ENCODE peak calls at places on chromosomes 3 and 15, in five cellular contexts. Y is Peyer's patch, M is colonic mucosa, G is adrenal gland, S is body of pancreas. E is an unnamed sample. For H3K4me1, the result is how much of the 10 kb centered on the place peaks cover.

GRCh38 chr3:43883729-43884396 is 193.1 kb downstream of the ABHD5 start:
- DNase-seq in Y (no peak), M (no peak), G (peak), S (peak), E (no peak)

GRCh38 chr3:93904568-93904967 is 69.1 kb downstream of the PROS1 start:
- DNase-seq in Y (no peak), M (no peak), G (no peak), S (no peak), E (no peak)

GRCh38 chr3:159840900-159841299 is 147.7 kb upstream of the IL12A start:
- DNase-seq in Y (no peak), M (no peak), G (no peak), S (no peak), E (peak)

GRCh38 chr15:71136159-71137137 is 21.2 kb downstream of the THSD4 start:
- DNase-seq in Y (no peak), M (no peak), G (peak), S (no peak), E (peak)

GRCh38 chr15:99963976-99964375 is 230.7 kb upstream of the LYSMD4 start:
- DNase-seq in Y (no peak), M (no peak), G (no peak), S (no peak), E (no peak)

GRCh38 chr15:27495963-27496459 is 525.0 kb downstream of the GABRG3 start:
- DNase-seq in Y (no peak), M (no peak), G (no peak), S (no peak), E (no peak)

GRCh38 chr3:35426581-35426980 is 212.7 kb upstream of the ARPP21 start:
- DNase-seq in Y (no peak), M (no peak), G (no peak), S (no peak), E (no peak)

GRCh38 chr3:12180218-12180617 is 21.5 kb upstream of the TIMP4 start:
- DNase-seq in Y (no peak), M (peak), G (peak), S (peak), E (peak)

GRCh38 chr3:14412831-14413380 is 10.5 kb downstream of the SLC6A6 start:
- DNase-seq in Y (no peak), M (no peak), G (peak), S (no peak), E (no peak)

GRCh38 chr3:132654190-132654589 is 5.4 kb downstream of the ACAD11 start:
- DNase-seq in Y (no peak), M (no peak), G (no peak), S (no peak), E (no peak)

GRCh38 chr15:20346082-20346805 is 195.4 kb downstream of the GOLGA6L6 start:
- DNase-seq in Y (no peak), M (no peak), G (no peak), S (peak), E (no peak)

GRCh38 chr3:44825264-44825925 is 36.3 kb upstream of the TMEM42 start:
- DNase-seq in Y (no peak), M (no peak), G (no peak), S (no peak), E (peak)

GRCh38 chr3:105866656-105867653 is 1.9 kb downstream of the CBLB start:
- DNase-seq in Y (no peak), M (peak), G (peak), S (no peak), E (peak)

GRCh38 chr15:71323604-71324003 is 208.3 kb downstream of the THSD4 start:
- DNase-seq in Y (no peak), M (no peak), G (no peak), S (no peak), E (peak)

GRCh38 chr3:128083396-128083795 is 31.2 kb downstream of the SEC61A1 start:
- DNase-seq in Y (no peak), M (no peak), G (peak), S (peak), E (no peak)

DNA sequence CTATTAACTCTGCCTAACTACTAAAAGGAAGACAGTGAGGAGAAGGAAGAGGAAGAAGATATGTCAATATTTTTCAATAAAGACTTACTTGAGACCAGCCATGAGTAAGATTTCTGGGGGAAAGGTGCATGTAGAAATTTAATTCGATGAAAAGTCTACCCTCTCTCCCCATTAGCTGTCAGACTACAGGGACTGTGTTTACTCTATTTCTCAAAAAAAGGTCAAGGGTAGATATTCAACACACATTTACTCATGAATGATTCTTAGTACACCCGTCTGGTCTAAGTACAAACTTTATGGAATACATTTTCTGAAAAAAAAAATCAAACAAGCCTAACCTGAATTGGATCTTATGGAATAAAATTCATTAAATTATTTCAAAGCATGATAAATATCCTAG is 6.8 kb downstream of the TSPAN3 start:
- DNase-seq in Y (no peak), M (no peak), G (no peak), S (no peak), E (no peak)
- H3K4me1 ChIP-seq in Y (half or more), M (under half), G (half or more), S (half or more), E (half or more)

DNA sequence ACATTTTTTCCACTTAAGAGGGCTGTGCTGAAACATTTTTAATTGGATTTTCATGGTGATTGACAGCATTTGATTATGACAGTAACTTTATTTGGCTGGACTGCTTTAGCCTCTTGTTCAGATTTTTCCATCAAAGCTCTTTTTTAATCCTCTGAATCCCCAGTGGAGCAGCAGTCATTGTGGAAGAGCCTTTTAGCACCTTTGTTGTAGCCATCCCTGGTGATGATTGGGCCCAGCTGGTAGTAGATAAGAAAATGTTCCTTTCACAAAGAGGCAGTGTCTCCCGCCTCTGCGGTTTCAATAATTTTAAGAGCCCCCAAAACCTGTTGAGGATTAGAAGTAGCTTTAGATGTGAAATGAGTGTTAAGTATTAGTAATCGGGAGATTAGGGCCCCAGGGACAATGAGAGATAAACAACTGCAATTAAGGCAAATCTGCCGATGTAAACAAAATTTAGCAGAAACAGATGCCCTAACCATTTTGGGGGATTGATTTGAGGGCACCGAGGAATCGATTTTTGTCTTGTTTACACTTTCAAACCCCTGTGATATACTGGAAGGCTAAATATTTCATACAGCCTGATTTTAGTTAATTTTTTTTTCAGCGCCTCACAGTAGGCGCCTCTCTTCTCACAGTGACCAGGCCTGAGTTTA is 43.3 kb upstream of the SKOR1 start:
- DNase-seq in Y (no peak), M (no peak), G (no peak), S (no peak), E (no peak)
- H3K4me1 ChIP-seq in Y (under half), M (under half), G (under half), S (under half), E (under half)

DNA sequence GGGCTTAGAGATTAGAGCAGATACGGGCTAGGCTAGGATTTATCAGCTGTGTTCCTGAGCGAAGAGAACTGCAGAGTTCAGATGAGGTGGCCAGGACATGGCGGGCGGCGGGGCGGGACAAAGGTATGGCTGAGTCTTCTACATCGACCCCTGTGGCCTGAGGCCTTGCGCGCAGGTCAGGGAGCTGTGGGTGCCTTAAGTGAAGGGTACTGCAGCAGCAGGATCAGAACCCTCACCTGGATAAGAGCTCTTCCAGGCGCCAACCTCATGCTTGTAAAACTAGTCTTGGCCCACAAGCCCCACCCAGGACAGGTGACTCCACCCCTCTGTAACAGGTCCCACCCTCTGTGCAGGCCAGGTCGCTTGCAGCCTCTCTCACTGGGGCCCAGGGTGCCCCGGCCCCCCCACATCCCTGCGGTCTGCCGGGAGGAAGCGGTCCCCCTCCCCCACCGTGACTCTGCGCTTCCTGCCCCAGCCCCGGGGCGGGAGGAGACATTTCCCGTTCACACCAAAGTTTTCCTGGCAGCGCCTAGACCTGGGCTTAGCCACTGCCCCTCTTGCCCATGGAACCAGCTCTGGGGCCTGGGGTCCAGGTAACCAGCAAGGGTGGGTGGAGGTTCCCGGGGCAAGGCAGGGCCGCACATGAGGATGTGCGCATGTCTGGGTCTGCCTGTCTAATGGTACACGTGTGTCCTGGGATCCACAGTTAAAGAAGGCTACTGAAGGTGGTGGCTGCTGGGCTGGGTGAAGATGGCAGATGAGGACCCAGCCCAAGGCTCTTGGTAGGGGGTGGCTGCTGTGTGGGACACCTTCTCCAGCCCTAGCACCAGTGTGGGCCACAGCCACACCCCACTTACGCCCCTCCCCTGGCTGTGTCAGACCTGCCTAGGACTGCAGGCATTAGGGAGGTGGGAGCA is 8.3 kb downstream of the NBEAL2 start:
- DNase-seq in Y (peak), M (peak), G (no peak), S (peak), E (no peak)
- H3K4me1 ChIP-seq in Y (under half), M (under half), G (under half), S (under half), E (under half)

DNA sequence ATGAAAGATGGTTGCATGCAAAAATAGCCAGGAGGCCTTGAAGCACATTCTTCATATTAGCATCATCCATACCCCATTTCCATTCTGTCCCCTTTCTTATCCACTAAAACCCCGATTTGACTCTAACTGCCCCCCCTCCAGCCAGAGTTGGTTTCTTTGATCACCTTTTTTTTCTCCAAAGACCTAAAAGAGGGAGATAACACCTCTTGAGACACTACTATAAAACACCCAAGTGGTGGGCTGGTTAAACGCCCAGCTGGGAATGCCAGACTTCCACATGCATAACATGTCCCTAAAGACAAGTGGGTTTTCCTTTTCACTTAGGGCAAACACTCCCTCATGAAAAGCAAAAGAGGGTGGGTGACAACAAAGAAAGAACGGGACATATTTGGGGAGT is 133.9 kb upstream of the WNT5A start:
- DNase-seq in Y (no peak), M (no peak), G (no peak), S (no peak), E (no peak)
- H3K4me1 ChIP-seq in Y (under half), M (under half), G (under half), S (under half), E (under half)

DNA sequence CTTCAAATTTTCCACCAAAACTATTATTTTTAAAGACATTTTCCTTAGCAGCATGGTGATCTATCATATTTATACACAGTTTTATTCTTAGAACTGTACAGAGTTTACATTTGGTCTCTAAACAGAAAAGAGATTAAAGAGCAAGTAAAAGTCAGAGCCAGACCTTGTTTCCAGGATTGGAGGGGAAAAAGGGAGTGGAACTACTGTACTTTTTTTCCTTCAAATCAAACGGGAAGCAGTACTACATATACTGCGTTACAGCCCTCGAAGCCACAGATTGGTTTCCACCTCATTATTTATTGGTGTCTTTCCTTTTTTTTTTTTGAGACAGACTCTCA is 6.6 kb downstream of the TJP1 start:
- DNase-seq in Y (no peak), M (no peak), G (no peak), S (no peak), E (no peak)
- H3K4me1 ChIP-seq in Y (under half), M (under half), G (under half), S (half or more), E (under half)

DNA sequence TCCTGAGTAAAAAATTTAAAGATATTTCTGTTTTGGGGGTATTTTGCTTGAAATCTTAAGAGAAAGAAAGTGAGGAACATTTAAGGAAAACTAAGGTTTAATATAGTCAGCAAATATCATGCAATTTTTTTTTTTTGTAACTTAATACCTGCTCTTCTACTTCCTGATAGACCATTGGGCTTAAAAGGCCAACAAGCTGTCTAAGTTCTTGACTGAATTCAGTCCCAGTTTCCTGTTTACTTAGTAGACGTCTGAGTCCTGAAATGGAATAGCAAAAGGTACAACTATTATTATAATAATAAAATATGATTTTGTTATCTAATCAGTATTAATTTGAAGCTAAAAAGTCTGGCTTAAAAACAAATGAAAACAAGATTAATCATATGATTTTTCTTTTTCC is 37.9 kb downstream of the IQCB1 start:
- DNase-seq in Y (no peak), M (no peak), G (no peak), S (no peak), E (no peak)
- H3K4me1 ChIP-seq in Y (under half), M (under half), G (under half), S (under half), E (under half)

GRCh38 chr15:81096398-81096797 is 37.7 kb upstream of the CFAP161 start:
- DNase-seq in Y (no peak), M (no peak), G (no peak), S (no peak), E (no peak)
- H3K4me1 ChIP-seq in Y (under half), M (under half), G (under half), S (under half), E (under half)

GRCh38 chr3:57952208-57952631 is 56.0 kb upstream of the FLNB start:
- DNase-seq in Y (no peak), M (no peak), G (peak), S (no peak), E (peak)
- H3K4me1 ChIP-seq in Y (under half), M (under half), G (under half), S (under half), E (under half)

GRCh38 chr15:31815411-31816155 is 214.7 kb upstream of the CHRNA7 start:
- DNase-seq in Y (no peak), M (no peak), G (peak), S (no peak), E (no peak)

GRCh38 chr15:31811641-31812040 is 218.7 kb upstream of the CHRNA7 start:
- DNase-seq in Y (no peak), M (no peak), G (no peak), S (no peak), E (no peak)

GRCh38 chr15:31814082-31814481 is 216.2 kb upstream of the CHRNA7 start:
- DNase-seq in Y (no peak), M (no peak), G (no peak), S (no peak), E (no peak)
- H3K4me1 ChIP-seq in Y (under half), M (under half), G (under half), S (under half), E (under half)

GRCh38 chr3:114274929-114275328 is 18.9 kb upstream of the TIGIT start:
- DNase-seq in Y (no peak), M (no peak), G (no peak), S (no peak), E (peak)
- H3K4me1 ChIP-seq in Y (under half), M (under half), G (under half), S (under half), E (under half)

E was measured in adipocyte.